ENCODE peak calls at places on chromosomes 4 and X, in six cellular contexts. P, Z, H, D, W and U are unnamed samples.

GRCh38 chr4:8328866-8329559 is 59.5 kb downstream of the HTRA3 start:
- DNase-seq in D (no peak), P (no peak), W (no peak), Z (peak; percentile 24), H (no peak), U (peak; percentile 53)

GRCh38 chrX:38864165-38864564 is 62.9 kb downstream of the MID1IP1 start:
- DNase-seq in D (no peak), H (no peak), W (no peak), P (no peak), Z (no peak), U (no peak)

GRCh38 chr4:87530868-87531267 is 1.7 kb upstream of the SPARCL1 start:
- DNase-seq in D (no peak), W (no peak), Z (peak; percentile 69), P (peak; percentile 89), H (no peak), U (peak; percentile 95)

GRCh38 chrX:17552251-17552650 is 177.3 kb downstream of the NHS start:
- DNase-seq in D (no peak), H (no peak), Z (no peak), P (no peak), W (peak; percentile 10), U (no peak)

GRCh38 chr4:147825451-147826287 is 93.8 kb downstream of the ARHGAP10 start:
- DNase-seq in H (no peak), D (no peak), Z (peak; percentile 74), P (no peak), W (peak; percentile 7), U (no peak)

GRCh38 chrX:1521459-1521956 is 15.5 kb downstream of the P2RY8 start:
- DNase-seq in Z (no peak), W (no peak), D (no peak), H (no peak), P (peak; percentile 58), U (no peak)

GRCh38 chr4:77861500-77861899 is 1.1 kb upstream of the MRPL1 start:
- DNase-seq in D (no peak), H (no peak), Z (no peak), P (no peak), W (no peak), U (no peak)

GRCh38 chr4:13461511-13461910 is 22.6 kb downstream of the RAB28 start:
- DNase-seq in D (no peak), H (no peak), Z (no peak), P (no peak), W (no peak), U (no peak)

GRCh38 chr4:82618321-82618720 is 56.5 kb upstream of the TMEM150C start:
- DNase-seq in W (no peak), P (no peak), D (no peak), Z (no peak), H (no peak), U (no peak)